ENCODE peak calls at places on chromosomes 11 and 22, in four cellular contexts. A is Karpas-422; J is CD4-positive, CD25-positive, alpha-beta regulatory T cell; T is AG10803. Q is an unnamed sample.

GRCh38 chr11:2816941-2817421 is 68.6 kb downstream of the CDKN1C start:
- DNase-seq in A (no peak), J (no peak), T (peak), Q (peak)

GRCh38 chr22:21876486-21877176 is 9.2 kb upstream of the MAPK1 start:
- DNase-seq in J (peak), A (peak), T (peak), Q (peak)

GRCh38 chr22:16783930-16784354 is 41.3 kb downstream of the XKR3 start:
- DNase-seq in J (no peak), T (no peak), A (peak), Q (no peak)

GRCh38 chr11:62847767-62848314 is 8.5 kb upstream of the WDR74 start:
- DNase-seq in A (peak), J (no peak), T (no peak), Q (no peak)

GRCh38 chr22:29214232-29214631 is 8.5 kb downstream of the EMID1 start:
- DNase-seq in T (no peak), A (no peak), J (no peak), Q (no peak)

GRCh38 chr22:20997536-20998257 is 4.2 kb downstream of the THAP7 start:
- DNase-seq in J (no peak), A (no peak), T (no peak), Q (no peak)

GRCh38 chr11:612201-612960 is 3.4 kb downstream of the IRF7 start:
- DNase-seq in A (peak), J (no peak), T (peak), Q (peak)

GRCh38 chr11:120239713-120240640 is at the start of gene POU2F3:
- DNase-seq in A (no peak), T (no peak), J (no peak), Q (no peak)

GRCh38 chr11:66593650-66594049 is 665 bp downstream of the CCS start:
- DNase-seq in T (no peak), A (no peak), J (no peak), Q (no peak)

GRCh38 chr22:20131593-20131855 is at the start of gene ZDHHC8:
- DNase-seq in A (peak), J (peak), T (peak), Q (no peak)

GRCh38 chr11:118791961-118792578 is 1.1 kb upstream of the DDX6 start:
- DNase-seq in T (no peak), A (peak), J (peak), Q (peak)

GRCh38 chr22:40728731-40729189 is 49.5 kb downstream of the MCHR1 start:
- DNase-seq in J (peak), A (no peak), T (peak), Q (peak)

GRCh38 chr11:129766858-129767604 is 48.6 kb upstream of the TMEM45B start:
- DNase-seq in A (peak), J (peak), T (peak), Q (no peak)

GRCh38 chr22:41562461-41562860 is 1.7 kb downstream of the CSDC2 start:
- DNase-seq in T (no peak), A (no peak), J (no peak), Q (no peak)

GRCh38 chr11:121240650-121241299 is 51.8 kb upstream of the SC5D start:
- DNase-seq in T (peak), A (no peak), J (no peak), Q (no peak)
- H3K4me3 ChIP-seq in T (no peak), A (no peak), J (no peak), Q (no peak)

DNA sequence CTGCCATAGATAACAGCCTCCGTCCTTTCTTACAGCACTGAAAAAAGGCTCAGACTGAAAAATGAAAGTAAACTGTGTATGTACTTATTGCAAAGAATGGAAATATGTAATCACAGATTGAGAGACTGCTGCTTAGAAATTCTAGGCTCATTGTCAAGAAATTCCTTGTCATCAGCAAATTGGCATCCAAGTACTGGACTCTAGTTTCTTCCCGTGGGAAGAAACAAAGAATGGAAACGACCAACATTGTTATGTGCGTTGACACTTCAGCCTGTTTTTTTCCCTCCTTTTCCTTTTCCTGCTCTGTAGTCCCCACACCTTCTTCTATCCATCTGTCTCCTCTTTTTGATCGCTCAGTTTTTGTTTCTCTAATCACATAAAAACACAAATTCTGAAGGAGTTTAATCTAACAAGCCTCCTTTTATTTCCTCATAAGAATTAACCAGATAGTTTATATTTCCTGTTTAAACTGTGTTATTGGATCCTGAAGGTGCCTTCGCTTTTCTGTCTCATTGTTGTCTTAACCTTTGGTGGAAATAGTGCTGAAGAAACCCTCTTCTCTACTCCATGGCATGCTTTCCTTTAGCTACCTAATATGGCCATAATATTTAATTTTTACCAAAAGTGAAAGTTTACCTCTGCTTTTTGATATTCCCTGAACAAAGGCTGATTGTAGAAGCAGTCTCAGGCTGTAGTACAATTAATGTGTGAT is 20.0 kb upstream of the CASP12 start:
- DNase-seq in J (peak), A (no peak), T (peak), Q (peak)
- H3K4me3 ChIP-seq in J (peak), A (peak), T (peak), Q (peak)

GRCh38 chr11:73508243-73509176 is 89.4 kb downstream of the FAM168A start:
- DNase-seq in J (no peak), A (no peak), T (no peak), Q (no peak)

GRCh38 chr11:73506038-73506437 is 91.9 kb downstream of the FAM168A start:
- DNase-seq in T (no peak), A (no peak), J (no peak), Q (no peak)

GRCh38 chr11:73509188-73509587 is 88.7 kb downstream of the FAM168A start:
- DNase-seq in T (no peak), J (no peak), A (no peak), Q (no peak)

GRCh38 chr11:73510106-73510505 is 87.8 kb downstream of the FAM168A start:
- DNase-seq in J (no peak), A (no peak), T (no peak), Q (no peak)

DNA sequence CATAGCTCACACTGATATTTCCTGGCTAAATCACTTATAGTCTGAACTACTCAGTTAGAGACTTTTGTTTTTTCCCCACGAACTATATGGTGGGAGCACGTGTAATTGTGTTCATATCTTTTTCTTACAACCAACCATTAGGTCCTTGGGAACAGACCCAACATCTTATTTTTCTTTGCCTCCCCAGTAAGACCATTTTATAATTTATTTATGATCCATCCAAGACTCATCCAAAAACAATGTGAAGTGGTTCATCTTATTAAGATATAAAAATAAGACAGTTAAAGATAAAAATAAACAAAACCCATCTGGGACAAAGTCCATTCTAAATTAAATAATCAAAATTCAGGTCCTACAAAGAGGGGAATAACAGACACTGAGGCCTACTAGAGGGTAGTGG is 90.8 kb downstream of the FAM168A start:
- DNase-seq in J (no peak), A (no peak), T (no peak), Q (peak)
- H3K4me3 ChIP-seq in J (no peak), A (no peak), T (no peak), Q (no peak)

GRCh38 chr11:126114486-126115252 is 52.0 kb upstream of the CDON start:
- DNase-seq in A (no peak), T (no peak), J (no peak), Q (peak)

GRCh38 chr11:126115253-126115540 is 52.5 kb upstream of the CDON start:
- DNase-seq in J (no peak), A (no peak), T (peak), Q (no peak)

GRCh38 chr11:126113515-126113957 is 50.9 kb upstream of the CDON start:
- DNase-seq in A (no peak), T (peak), J (no peak), Q (peak)

GRCh38 chr11:126113012-126113411 is 50.3 kb upstream of the CDON start:
- DNase-seq in J (no peak), A (no peak), T (no peak), Q (no peak)

GRCh38 chr11:126113963-126114362 is 51.3 kb upstream of the CDON start:
- DNase-seq in A (no peak), J (no peak), T (no peak), Q (peak)
- H3K4me3 ChIP-seq in A (no peak), J (no peak), T (no peak), Q (no peak)

GRCh38 chr11:13222285-13222684 is 55.3 kb upstream of the BMAL1 start:
- DNase-seq in T (no peak), A (no peak), J (no peak), Q (no peak)
- H3K4me3 ChIP-seq in T (no peak), A (no peak), J (no peak), Q (no peak)

GRCh38 chr11:72078477-72078876 is 1.9 kb downstream of the NUMA1 start:
- DNase-seq in J (no peak), A (no peak), T (peak), Q (no peak)
- H3K4me3 ChIP-seq in J (no peak), A (peak), T (no peak), Q (peak)

GRCh38 chr11:69010964-69011623 is 2.0 kb downstream of the MRGPRF start:
- DNase-seq in A (peak), T (peak), J (no peak), Q (peak)

GRCh38 chr11:69012092-69013008 is 696 bp downstream of the MRGPRF start:
- DNase-seq in J (no peak), T (peak), A (no peak), Q (peak)

GRCh38 chr11:69013009-69013951 is at the start of gene MRGPRF:
- DNase-seq in T (peak), A (peak), J (no peak), Q (peak)

GRCh38 chr11:69010361-69010891 is 2.6 kb downstream of the MRGPRF start:
- DNase-seq in A (no peak), J (no peak), T (no peak), Q (peak)

DNA sequence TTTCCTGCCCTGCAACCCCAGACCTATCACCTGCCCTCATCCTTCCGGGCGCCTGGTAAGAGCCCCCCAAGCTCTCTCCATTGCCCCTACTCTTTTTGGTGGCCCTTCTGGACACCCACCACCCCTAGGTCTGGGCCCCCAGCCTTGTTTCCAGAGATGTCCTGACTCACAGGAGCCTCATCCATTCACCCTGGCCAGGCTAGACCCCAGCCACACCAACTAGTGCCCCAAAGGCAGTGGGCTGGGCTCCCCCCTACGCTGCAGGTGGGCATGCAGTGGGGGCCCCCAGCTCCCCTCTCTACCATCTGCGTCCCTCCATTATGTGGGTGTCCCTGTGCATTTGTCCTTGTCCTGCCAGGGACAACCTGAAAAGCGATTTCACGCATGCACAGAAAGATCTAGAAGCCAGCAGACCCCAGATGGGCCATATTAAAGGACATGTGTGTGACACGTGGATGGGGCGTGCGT is 1.4 kb downstream of the MRGPRF start:
- DNase-seq in T (no peak), J (no peak), A (no peak), Q (no peak)
- H3K4me3 ChIP-seq in T (peak), J (no peak), A (no peak), Q (peak)

Q was measured in foreskin fibroblast.